ENCODE peak calls at places on chromosomes 3 and 15, in nine cellular contexts. One of them, this sample, is unnamed.

GRCh38 chr15:65246939-65247338 is 35.7 kb upstream of the CILP start:
- DNase-seq in GM13976: no peak
- DNase-seq in choroid plexus epithelial cell: no peak
- DNase-seq in endothelial cell: no peak
- DNase-seq in fibroblast of mammary gland: no peak
- DNase-seq in NAMALWA: no peak
- DNase-seq in nucleus accumbens: no peak
- DNase-seq in stimulated activated CD4-positive, alpha-beta T cell treated with anti-CD3 and anti-CD28 coated beads, Interleukin-1b, Interleukin-23, amount 100 ng/mL, for 4 hours: no peak
- DNase-seq in Peyer's patch: no peak
- DNase-seq in this sample: no peak

GRCh38 chr15:34275154-34275553 is 50.3 kb downstream of the EMC4 start:
- DNase-seq in endothelial cell: no peak
- DNase-seq in nucleus accumbens: no peak
- DNase-seq in choroid plexus epithelial cell: peak
- DNase-seq in GM13976: no peak
- DNase-seq in Peyer's patch: no peak
- DNase-seq in fibroblast of mammary gland: peak
- DNase-seq in stimulated activated CD4-positive, alpha-beta T cell treated with anti-CD3 and anti-CD28 coated beads, Interleukin-1b, Interleukin-23, amount 100 ng/mL, for 4 hours: no peak
- DNase-seq in NAMALWA: no peak
- DNase-seq in this sample: no peak

GRCh38 chr3:19539488-19540395 is 391.4 kb downstream of the KCNH8 start:
- DNase-seq in endothelial cell: no peak
- DNase-seq in stimulated activated CD4-positive, alpha-beta T cell treated with anti-CD3 and anti-CD28 coated beads, Interleukin-1b, Interleukin-23, amount 100 ng/mL, for 4 hours: no peak
- DNase-seq in GM13976: peak
- DNase-seq in nucleus accumbens: no peak
- DNase-seq in choroid plexus epithelial cell: no peak
- DNase-seq in fibroblast of mammary gland: no peak
- DNase-seq in NAMALWA: peak
- DNase-seq in Peyer's patch: no peak
- DNase-seq in this sample: no peak

GRCh38 chr3:73547427-73548036 is 77.2 kb downstream of the PDZRN3 start:
- DNase-seq in NAMALWA: no peak
- DNase-seq in GM13976: no peak
- DNase-seq in nucleus accumbens: no peak
- DNase-seq in fibroblast of mammary gland: peak
- DNase-seq in choroid plexus epithelial cell: peak
- DNase-seq in Peyer's patch: no peak
- DNase-seq in stimulated activated CD4-positive, alpha-beta T cell treated with anti-CD3 and anti-CD28 coated beads, Interleukin-1b, Interleukin-23, amount 100 ng/mL, for 4 hours: no peak
- DNase-seq in endothelial cell: no peak
- DNase-seq in this sample: no peak

GRCh38 chr3:10185804-10186762 is 21.4 kb downstream of the IRAK2 start:
- DNase-seq in fibroblast of mammary gland: no peak
- DNase-seq in endothelial cell: no peak
- DNase-seq in NAMALWA: no peak
- DNase-seq in GM13976: no peak
- DNase-seq in nucleus accumbens: no peak
- DNase-seq in choroid plexus epithelial cell: peak
- DNase-seq in stimulated activated CD4-positive, alpha-beta T cell treated with anti-CD3 and anti-CD28 coated beads, Interleukin-1b, Interleukin-23, amount 100 ng/mL, for 4 hours: no peak
- DNase-seq in Peyer's patch: no peak
- DNase-seq in this sample: no peak

GRCh38 chr3:188257384-188257961 is 103.5 kb downstream of the LPP start:
- DNase-seq in fibroblast of mammary gland: no peak
- DNase-seq in choroid plexus epithelial cell: no peak
- DNase-seq in GM13976: no peak
- DNase-seq in nucleus accumbens: no peak
- DNase-seq in Peyer's patch: no peak
- DNase-seq in endothelial cell: no peak
- DNase-seq in stimulated activated CD4-positive, alpha-beta T cell treated with anti-CD3 and anti-CD28 coated beads, Interleukin-1b, Interleukin-23, amount 100 ng/mL, for 4 hours: no peak
- DNase-seq in NAMALWA: no peak
- DNase-seq in this sample: no peak

GRCh38 chr3:46293991-46294833 is 52.0 kb downstream of the CCR3 start:
- DNase-seq in endothelial cell: no peak
- DNase-seq in stimulated activated CD4-positive, alpha-beta T cell treated with anti-CD3 and anti-CD28 coated beads, Interleukin-1b, Interleukin-23, amount 100 ng/mL, for 4 hours: peak
- DNase-seq in nucleus accumbens: no peak
- DNase-seq in GM13976: peak
- DNase-seq in fibroblast of mammary gland: no peak
- DNase-seq in Peyer's patch: no peak
- DNase-seq in NAMALWA: no peak
- DNase-seq in choroid plexus epithelial cell: no peak
- DNase-seq in this sample: no peak

GRCh38 chr3:8341853-8342252 is 159.8 kb upstream of the LMCD1 start:
- DNase-seq in Peyer's patch: no peak
- DNase-seq in NAMALWA: no peak
- DNase-seq in stimulated activated CD4-positive, alpha-beta T cell treated with anti-CD3 and anti-CD28 coated beads, Interleukin-1b, Interleukin-23, amount 100 ng/mL, for 4 hours: no peak
- DNase-seq in nucleus accumbens: no peak
- DNase-seq in endothelial cell: no peak
- DNase-seq in choroid plexus epithelial cell: no peak
- DNase-seq in fibroblast of mammary gland: no peak
- DNase-seq in GM13976: no peak
- DNase-seq in this sample: no peak

GRCh38 chr15:32994810-32995424 is 199.6 kb downstream of the FMN1 start:
- DNase-seq in GM13976: peak
- DNase-seq in choroid plexus epithelial cell: peak
- DNase-seq in NAMALWA: peak
- DNase-seq in fibroblast of mammary gland: peak
- DNase-seq in Peyer's patch: no peak
- DNase-seq in nucleus accumbens: no peak
- DNase-seq in endothelial cell: no peak
- DNase-seq in stimulated activated CD4-positive, alpha-beta T cell treated with anti-CD3 and anti-CD28 coated beads, Interleukin-1b, Interleukin-23, amount 100 ng/mL, for 4 hours: no peak
- DNase-seq in this sample: peak

GRCh38 chr3:78918361-78919020 is 849.3 kb downstream of the ROBO1 start:
- DNase-seq in stimulated activated CD4-positive, alpha-beta T cell treated with anti-CD3 and anti-CD28 coated beads, Interleukin-1b, Interleukin-23, amount 100 ng/mL, for 4 hours: no peak
- DNase-seq in choroid plexus epithelial cell: peak
- DNase-seq in GM13976: no peak
- DNase-seq in endothelial cell: no peak
- DNase-seq in Peyer's patch: no peak
- DNase-seq in nucleus accumbens: no peak
- DNase-seq in NAMALWA: no peak
- DNase-seq in fibroblast of mammary gland: peak
- DNase-seq in this sample: no peak

GRCh38 chr15:47998523-47999113 is 122.2 kb upstream of the SLC24A5 start:
- DNase-seq in nucleus accumbens: no peak
- DNase-seq in choroid plexus epithelial cell: peak
- DNase-seq in endothelial cell: no peak
- DNase-seq in NAMALWA: no peak
- DNase-seq in stimulated activated CD4-positive, alpha-beta T cell treated with anti-CD3 and anti-CD28 coated beads, Interleukin-1b, Interleukin-23, amount 100 ng/mL, for 4 hours: no peak
- DNase-seq in Peyer's patch: no peak
- DNase-seq in GM13976: no peak
- DNase-seq in fibroblast of mammary gland: no peak
- DNase-seq in this sample: no peak

GRCh38 chr15:45521596-45522167 is 873 bp downstream of the SLC30A4 start:
- DNase-seq in endothelial cell: no peak
- DNase-seq in stimulated activated CD4-positive, alpha-beta T cell treated with anti-CD3 and anti-CD28 coated beads, Interleukin-1b, Interleukin-23, amount 100 ng/mL, for 4 hours: no peak
- DNase-seq in NAMALWA: peak
- DNase-seq in choroid plexus epithelial cell: peak
- DNase-seq in GM13976: peak
- DNase-seq in fibroblast of mammary gland: peak
- DNase-seq in nucleus accumbens: no peak
- DNase-seq in Peyer's patch: no peak
- DNase-seq in this sample: peak

GRCh38 chr3:71573181-71573580 is 10.3 kb downstream of the FOXP1 start:
- DNase-seq in NAMALWA: no peak
- DNase-seq in nucleus accumbens: no peak
- DNase-seq in endothelial cell: no peak
- DNase-seq in GM13976: no peak
- DNase-seq in stimulated activated CD4-positive, alpha-beta T cell treated with anti-CD3 and anti-CD28 coated beads, Interleukin-1b, Interleukin-23, amount 100 ng/mL, for 4 hours: no peak
- DNase-seq in Peyer's patch: no peak
- DNase-seq in choroid plexus epithelial cell: no peak
- DNase-seq in fibroblast of mammary gland: no peak
- DNase-seq in this sample: no peak

GRCh38 chr15:79942656-79943481 is 28.1 kb downstream of the BCL2A1 start:
- DNase-seq in stimulated activated CD4-positive, alpha-beta T cell treated with anti-CD3 and anti-CD28 coated beads, Interleukin-1b, Interleukin-23, amount 100 ng/mL, for 4 hours: no peak
- DNase-seq in nucleus accumbens: no peak
- DNase-seq in Peyer's patch: no peak
- DNase-seq in fibroblast of mammary gland: no peak
- DNase-seq in endothelial cell: no peak
- DNase-seq in GM13976: no peak
- DNase-seq in choroid plexus epithelial cell: peak
- DNase-seq in NAMALWA: no peak
- DNase-seq in this sample: no peak

This sample was measured in germinal center.